ENCODE peak calls at places on chromosomes 1 and 21, in four cellular contexts. G is stomach, O is anterior cingulate cortex, C is HEK293T. Y is an unnamed sample.

GRCh38 chr1:70503358-70503757 is 92.3 kb downstream of the CTH start:
- DNase-seq in C (no peak), G (no peak), O (no peak), Y (no peak)

GRCh38 chr1:16152521-16153087 is 3.3 kb downstream of the EPHA2 start:
- DNase-seq in C (no peak), O (no peak), G (no peak), Y (no peak)

GRCh38 chr1:151718011-151718431 is 1.4 kb upstream of the CELF3 start:
- DNase-seq in O (no peak), G (no peak), C (no peak), Y (no peak)

GRCh38 chr1:41449326-41449921 is 35.1 kb downstream of the EDN2 start:
- DNase-seq in G (no peak), O (no peak), C (no peak), Y (no peak)

GRCh38 chr1:27365372-27366112 is 1.2 kb downstream of the MAP3K6 start:
- DNase-seq in G (peak; percentile 89), O (peak; percentile 69), C (peak; percentile 90), Y (peak; percentile 91)

GRCh38 chr1:174696026-174696821 is 248.5 kb downstream of the GPR52 start:
- DNase-seq in O (no peak), C (no peak), G (no peak), Y (no peak)

GRCh38 chr1:33360367-33360766 is 39.5 kb upstream of the A3GALT2 start:
- DNase-seq in C (no peak), O (no peak), G (no peak), Y (no peak)

GRCh38 chr1:169572184-169572583 is 14.1 kb downstream of the F5 start:
- DNase-seq in C (no peak), G (no peak), O (no peak), Y (no peak)

GRCh38 chr1:182299728-182300581 is 91.6 kb downstream of the GLUL start:
- DNase-seq in O (no peak), C (no peak), G (peak; percentile 55), Y (no peak)

GRCh38 chr21:15421947-15422346 is 307.8 kb upstream of the USP25 start:
- DNase-seq in O (no peak), C (no peak), G (no peak), Y (no peak)

GRCh38 chr1:109185357-109185756 is 28.4 kb upstream of the SARS1 start:
- DNase-seq in C (no peak), G (no peak), O (no peak), Y (no peak)

GRCh38 chr21:36330904-36331303 is 10.9 kb downstream of the MORC3 start:
- DNase-seq in O (no peak), C (peak; percentile 65), G (peak; percentile 57), Y (peak; percentile 79)

GRCh38 chr1:23366598-23366997 is 3.0 kb downstream of the ZNF436 start:
- DNase-seq in C (no peak), G (no peak), O (no peak), Y (no peak)

GRCh38 chr1:77405186-77405585 is 123.4 kb downstream of the AK5 start:
- DNase-seq in O (no peak), G (no peak), C (no peak), Y (no peak)

GRCh38 chr1:230201445-230201844 is 134.4 kb downstream of the GALNT2 start:
- DNase-seq in G (no peak), C (no peak), O (no peak), Y (no peak)

GRCh38 chr1:11781298-11781697 is 19.3 kb downstream of the C1orf167 start:
- DNase-seq in C (no peak), O (no peak), G (no peak), Y (no peak)

GRCh38 chr1:59202455-59202854 is 94.4 kb upstream of the FGGY start:
- DNase-seq in C (no peak), G (no peak), O (no peak), Y (no peak)

GRCh38 chr1:61589382-61589765 is 135.6 kb downstream of the TM2D1 start:
- DNase-seq in O (no peak), C (no peak), G (no peak), Y (no peak)

GRCh38 chr1:160911441-160911840 is 26.5 kb upstream of the ITLN1 start:
- DNase-seq in C (no peak), G (peak; percentile 59), O (no peak), Y (no peak)

GRCh38 chr1:199394856-199395255 is 632.7 kb upstream of the NR5A2 start:
- DNase-seq in G (no peak), C (no peak), O (no peak), Y (no peak)

GRCh38 chr1:11653101-11653601 is 1.1 kb downstream of the FBXO2 start:
- DNase-seq in C (no peak), G (peak; percentile 63), O (no peak), Y (no peak)

GRCh38 chr1:84939151-84939550 is 46.1 kb upstream of the LPAR3 start:
- DNase-seq in G (no peak), O (no peak), C (no peak), Y (no peak)

GRCh38 chr1:172826096-172826741 is 167.3 kb downstream of the FASLG start:
- DNase-seq in O (no peak), G (no peak), C (peak; percentile 41), Y (no peak)

GRCh38 chr1:113479713-113480676 is 89.7 kb downstream of the MAGI3 start:
- DNase-seq in G (no peak), O (no peak), C (no peak), Y (no peak)

GRCh38 chr1:14095001-14095400 is 395.0 kb downstream of the PRDM2 start:
- DNase-seq in C (peak; percentile 32), O (no peak), G (no peak), Y (no peak)

GRCh38 chr1:234373938-234374240 is 633 bp downstream of the COA6 start:
- DNase-seq in O (no peak), C (no peak), G (no peak), Y (no peak)

GRCh38 chr1:166822385-166822784 is 16.9 kb upstream of the POGK start:
- DNase-seq in G (no peak), C (peak; percentile 49), O (no peak), Y (no peak)

GRCh38 chr1:29836626-29837305 is 600.4 kb downstream of the PTPRU start:
- DNase-seq in O (no peak), G (no peak), C (no peak), Y (no peak)

GRCh38 chr1:111960971-111961370 is 28.5 kb downstream of the KCND3 start:
- DNase-seq in O (peak; percentile 38), G (no peak), C (no peak), Y (peak; percentile 17)

GRCh38 chr1:92484472-92485373 is 2.0 kb downstream of the GFI1 start:
- DNase-seq in C (peak; percentile 31), O (no peak), G (peak; percentile 48), Y (peak; percentile 88)

GRCh38 chr1:236515443-236515958 is 8.3 kb upstream of the LGALS8 start:
- DNase-seq in G (no peak), O (no peak), C (no peak), Y (no peak)

GRCh38 chr1:94130851-94131595 is 10.1 kb upstream of the ABCA4 start:
- DNase-seq in G (no peak), O (no peak), C (no peak), Y (no peak)

GRCh38 chr1:25774921-25775774 is 24.8 kb upstream of the SELENON start:
- DNase-seq in G (no peak), C (no peak), O (no peak), Y (peak; percentile 93)

Y was measured in activated effector memory CD4-positive, alpha-beta T cell treated with anti-CD3 and anti-CD28 coated beads, Interleukin-2, amount 50 U/mL, for 16 hours.